ENCODE peak calls at places on chromosomes 6 and 20, in seven cellular contexts. W is body of pancreas; A is AG04450; J is tibial artery; X is lower leg skin; U is GM13977; P is activated CD8-positive, alpha-beta T cell treated with anti-CD3 and anti-CD28 coated beads for 36 hours. S is an unnamed sample.

GRCh38 chr6:112150363-112150762 is 63.0 kb downstream of the FAM229B start:
- DNase-seq in W (no peak), A (no peak), J (no peak), X (no peak), U (no peak), P (peak), S (no peak)

GRCh38 chr6:43837501-43837900 is 67.5 kb downstream of the VEGFA start:
- DNase-seq in W (no peak), A (no peak), J (no peak), X (no peak), U (no peak), P (no peak), S (no peak)

GRCh38 chr6:93568169-93568568 is 148.8 kb upstream of the EPHA7 start:
- DNase-seq in W (no peak), A (no peak), J (no peak), X (no peak), U (no peak), P (no peak), S (no peak)

GRCh38 chr20:46852313-46852712 is 42.3 kb upstream of the EYA2 start:
- DNase-seq in W (no peak), A (no peak), J (no peak), X (no peak), U (no peak), P (no peak), S (no peak)

GRCh38 chr6:34809914-34810882 is 18.3 kb downstream of the BLTP3A start:
- DNase-seq in W (no peak), A (no peak), J (no peak), X (no peak), U (no peak), P (no peak), S (no peak)

GRCh38 chr20:40188319-40188718 is 500.7 kb downstream of the MAFB start:
- DNase-seq in W (no peak), A (no peak), J (no peak), X (no peak), U (no peak), P (no peak), S (no peak)

GRCh38 chr6:14658909-14659561 is 541.5 kb downstream of the CD83 start:
- DNase-seq in W (no peak), A (no peak), J (no peak), X (peak), U (no peak), P (no peak), S (no peak)

GRCh38 chr6:166760288-166760687 is 133.2 kb upstream of the RPS6KA2 start:
- DNase-seq in W (no peak), A (no peak), J (no peak), X (no peak), U (no peak), P (peak), S (no peak)

GRCh38 chr6:30357678-30358339 is 12.9 kb downstream of the RPP21 start:
- DNase-seq in W (peak), A (peak), J (no peak), X (no peak), U (peak), P (peak), S (peak)

GRCh38 chr6:32837651-32838113 is 857 bp downstream of the TAP2 start:
- DNase-seq in W (no peak), A (no peak), J (no peak), X (no peak), U (no peak), P (no peak), S (no peak)

GRCh38 chr20:61753987-61754956 is 311.4 kb downstream of the TAF4 start:
- DNase-seq in W (no peak), A (no peak), J (no peak), X (no peak), U (no peak), P (no peak), S (no peak)

GRCh38 chr20:2909953-2910352 is 36.7 kb downstream of the PTPRA start:
- DNase-seq in W (no peak), A (no peak), J (no peak), X (no peak), U (no peak), P (no peak), S (no peak)

GRCh38 chr20:2917266-2917665 is 44.0 kb downstream of the PTPRA start:
- DNase-seq in W (no peak), A (no peak), J (no peak), X (no peak), U (no peak), P (no peak), S (no peak)

GRCh38 chr20:2918096-2919049 is 45.1 kb downstream of the PTPRA start:
- DNase-seq in W (no peak), A (no peak), J (no peak), X (no peak), U (no peak), P (no peak), S (no peak)

GRCh38 chr20:2911200-2911599 is 37.9 kb downstream of the PTPRA start:
- DNase-seq in W (no peak), A (no peak), J (no peak), X (no peak), U (no peak), P (no peak), S (no peak)

GRCh38 chr20:2914160-2914559 is 40.9 kb downstream of the PTPRA start:
- DNase-seq in W (no peak), A (no peak), J (no peak), X (no peak), U (no peak), P (no peak), S (peak)
- TF ChIP-seq CTCF in W (no peak), A (no peak), J (no peak), X (no peak), U (peak), P (no peak), S (no peak)

GRCh38 chr6:82097676-82098075 is 149.9 kb downstream of the IBTK start:
- DNase-seq in W (no peak), A (no peak), J (no peak), X (no peak), U (no peak), P (no peak), S (no peak)

GRCh38 chr6:82094166-82094806 is 153.3 kb downstream of the IBTK start:
- DNase-seq in W (no peak), A (no peak), J (no peak), X (no peak), U (no peak), P (no peak), S (no peak)

GRCh38 chr6:82088978-82089855 is 158.3 kb downstream of the IBTK start:
- DNase-seq in W (no peak), A (no peak), J (no peak), X (no peak), U (no peak), P (no peak), S (no peak)

GRCh38 chr6:82095091-82095490 is 152.5 kb downstream of the IBTK start:
- DNase-seq in W (no peak), A (no peak), J (no peak), X (no peak), U (no peak), P (no peak), S (no peak)
- TF ChIP-seq CTCF in W (no peak), A (no peak), J (no peak), X (no peak), U (no peak), P (no peak), S (no peak)

GRCh38 chr6:6564154-6564553 is 24.4 kb upstream of the LY86 start:
- DNase-seq in W (no peak), A (no peak), J (no peak), X (no peak), U (no peak), P (peak), S (no peak)

GRCh38 chr6:6569043-6569442 is 19.5 kb upstream of the LY86 start:
- DNase-seq in W (no peak), A (no peak), J (no peak), X (no peak), U (no peak), P (no peak), S (no peak)

GRCh38 chr6:6565069-6565468 is 23.5 kb upstream of the LY86 start:
- DNase-seq in W (peak), A (no peak), J (no peak), X (no peak), U (no peak), P (no peak), S (no peak)

GRCh38 chr6:6566766-6567165 is 21.8 kb upstream of the LY86 start:
- DNase-seq in W (no peak), A (no peak), J (no peak), X (no peak), U (no peak), P (no peak), S (no peak)

GRCh38 chr6:6565488-6565887 is 23.0 kb upstream of the LY86 start:
- DNase-seq in W (no peak), A (no peak), J (no peak), X (no peak), U (no peak), P (no peak), S (no peak)
- TF ChIP-seq CTCF in W (no peak), A (no peak), J (no peak), X (no peak), U (no peak), P (no peak), S (no peak)

GRCh38 chr6:157226761-157227160 is 96.6 kb downstream of the TMEM242 start:
- DNase-seq in W (no peak), A (no peak), J (peak), X (no peak), U (no peak), P (no peak), S (no peak)

GRCh38 chr6:157226026-157226639 is 97.2 kb downstream of the TMEM242 start:
- DNase-seq in W (no peak), A (no peak), J (peak), X (no peak), U (no peak), P (no peak), S (no peak)

GRCh38 chr6:157228421-157229218 is 94.7 kb downstream of the TMEM242 start:
- DNase-seq in W (peak), A (no peak), J (peak), X (no peak), U (no peak), P (no peak), S (no peak)

GRCh38 chr6:157229219-157229607 is 94.1 kb downstream of the TMEM242 start:
- DNase-seq in W (no peak), A (no peak), J (peak), X (no peak), U (no peak), P (no peak), S (no peak)

GRCh38 chr6:157227202-157228166 is 95.8 kb downstream of the TMEM242 start:
- DNase-seq in W (no peak), A (no peak), J (peak), X (no peak), U (no peak), P (peak), S (no peak)
- TF ChIP-seq CTCF in W (no peak), A (peak), J (no peak), X (no peak), U (peak), P (peak), S (peak)

GRCh38 chr20:57693002-57693582 is 16.7 kb downstream of the PMEPA1 start:
- DNase-seq in W (peak), A (no peak), J (no peak), X (no peak), U (no peak), P (no peak), S (no peak)
- TF ChIP-seq CTCF in W (no peak), A (no peak), J (no peak), X (no peak), U (peak), P (peak), S (no peak)

DNA sequence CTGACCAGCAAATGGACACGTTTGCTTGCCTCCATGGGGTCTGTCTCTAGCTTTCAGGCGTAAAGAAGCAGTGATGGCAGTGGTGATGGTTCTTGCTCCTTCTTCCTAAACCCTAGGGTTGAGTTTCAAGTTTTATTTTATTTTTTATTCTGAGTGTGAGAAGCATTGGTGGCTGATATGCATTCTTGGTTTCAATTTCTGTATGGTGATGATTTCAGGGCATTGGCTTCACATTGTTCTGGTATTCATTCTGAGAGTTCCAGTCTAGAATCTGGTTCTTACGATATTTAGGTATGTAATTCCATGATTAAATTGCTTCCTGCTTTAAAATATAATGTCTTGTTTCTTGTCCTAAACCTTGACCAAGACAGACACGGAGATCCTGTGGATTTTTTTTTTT is 444.5 kb upstream of the IMPG1 start:
- DNase-seq in W (no peak), A (no peak), J (no peak), X (no peak), U (no peak), P (no peak), S (no peak)
- TF ChIP-seq CTCF in W (no peak), A (no peak), J (no peak), X (no peak), U (no peak), P (no peak), S (no peak)

DNA sequence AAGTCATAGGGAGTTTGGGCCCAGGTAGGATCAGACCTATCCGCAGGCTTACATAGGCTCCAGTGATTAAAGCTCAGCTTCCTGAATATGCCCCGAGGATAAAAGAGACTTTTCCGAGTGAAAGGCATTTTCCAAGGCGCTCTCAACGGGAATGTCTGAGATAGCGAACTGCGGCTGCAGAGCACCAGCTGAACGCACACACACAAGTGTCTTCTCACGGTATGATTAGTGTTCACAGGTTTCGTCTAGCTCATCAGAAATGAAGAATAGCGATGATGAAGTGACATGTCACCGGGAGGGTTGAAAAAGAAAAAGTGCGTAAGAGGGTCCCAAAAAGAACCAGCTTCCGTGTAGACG is 639 bp upstream of the CARMIL1 start:
- DNase-seq in W (peak), A (no peak), J (no peak), X (no peak), U (no peak), P (no peak), S (no peak)
- TF ChIP-seq CTCF in W (no peak), A (no peak), J (no peak), X (no peak), U (no peak), P (no peak), S (no peak)

GRCh38 chr6:72084992-72085569 is 198.7 kb downstream of the RIMS1 start:
- DNase-seq in W (no peak), A (no peak), J (no peak), X (no peak), U (peak), P (no peak), S (peak)
- TF ChIP-seq CTCF in W (peak), A (peak), J (peak), X (no peak), U (peak), P (peak), S (peak)

DNA sequence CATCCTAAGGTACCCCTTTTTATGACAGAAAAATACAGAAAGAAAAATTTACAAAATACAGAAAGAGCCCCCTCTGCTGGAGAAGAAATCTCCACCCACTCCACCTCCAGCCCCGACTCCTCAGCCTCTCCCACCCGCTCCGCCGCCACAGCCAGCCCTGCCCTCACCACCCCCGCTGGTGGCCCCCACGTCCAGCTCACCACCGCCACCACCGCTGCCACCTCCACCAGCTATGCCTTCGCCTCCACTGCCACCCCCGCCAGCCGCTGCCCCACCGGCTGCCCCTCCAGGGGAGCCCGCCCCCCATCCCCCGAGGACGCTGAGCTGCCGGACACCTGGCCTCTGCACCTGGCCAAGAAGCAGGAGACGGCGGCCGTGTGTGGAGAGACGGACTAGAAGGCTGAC is 17.7 kb downstream of the WFDC2 start:
- DNase-seq in W (no peak), A (no peak), J (no peak), X (no peak), U (peak), P (peak), S (no peak)
- TF ChIP-seq CTCF in W (no peak), A (peak), J (no peak), X (no peak), U (peak), P (no peak), S (no peak)

GRCh38 chr6:37538107-37538506 is 38.4 kb upstream of the CCDC167 start:
- DNase-seq in W (no peak), A (no peak), J (no peak), X (no peak), U (peak), P (no peak), S (peak)
- TF ChIP-seq CTCF in W (no peak), A (peak), J (no peak), X (no peak), U (peak), P (no peak), S (peak)